ENCODE peak calls at places on chromosomes 7 and 10, in four cellular contexts. M is HCT116, H is GM12892, B is HepG2. Z is an unnamed sample.

GRCh38 chr10:80407836-80408197 is 534 bp upstream of the PRXL2A start:
- DNase-seq in M (peak), H (no peak), B (peak), Z (peak)

GRCh38 chr7:95772298-95772770 is at the start of gene DYNC1I1:
- DNase-seq in M (no peak), H (peak), B (peak), Z (peak)

GRCh38 chr7:96284838-96285237 is 37.1 kb downstream of the SLC25A13 start:
- DNase-seq in M (no peak), H (no peak), B (no peak), Z (no peak)

GRCh38 chr10:109892885-109893284 is 30.4 kb downstream of the XPNPEP1 start:
- DNase-seq in M (no peak), H (no peak), B (no peak), Z (no peak)

GRCh38 chr10:89163265-89163995 is 43.7 kb downstream of the CH25H start:
- DNase-seq in M (no peak), H (peak), B (no peak), Z (peak)

GRCh38 chr7:80039255-80039884 is 95.3 kb upstream of the GNAI1 start:
- DNase-seq in M (no peak), H (no peak), B (no peak), Z (no peak)

GRCh38 chr7:84647797-84648762 is 453.5 kb upstream of the SEMA3A start:
- DNase-seq in M (no peak), H (no peak), B (no peak), Z (no peak)

GRCh38 chr7:158252081-158252836 is 335.4 kb downstream of the PTPRN2 start:
- DNase-seq in M (no peak), H (no peak), B (no peak), Z (no peak)

GRCh38 chr7:66344166-66344565 is 139.0 kb downstream of the TPST1 start:
- DNase-seq in M (no peak), H (no peak), B (peak), Z (no peak)

GRCh38 chr7:149569025-149569725 is 71.6 kb upstream of the ZNF746 start:
- DNase-seq in M (no peak), H (no peak), B (no peak), Z (no peak)
- TF ChIP-seq POLR2AphosphoS5 in M (no peak), H (no peak), B (no peak), Z (no peak)

GRCh38 chr10:58856508-58857240 is 319.8 kb upstream of the PHYHIPL start:
- DNase-seq in M (peak), H (no peak), B (peak), Z (no peak)
- TF ChIP-seq POLR2AphosphoS5 in M (no peak), H (no peak), B (no peak), Z (no peak)

GRCh38 chr7:2607122-2607912 is 24.5 kb upstream of the TTYH3 start:
- DNase-seq in M (no peak), H (no peak), B (no peak), Z (peak)
- TF ChIP-seq POLR2AphosphoS5 in M (no peak), H (no peak), B (no peak), Z (no peak)

GRCh38 chr10:124306520-124306919 is 112.2 kb downstream of the OAT start:
- DNase-seq in M (no peak), H (no peak), B (no peak), Z (no peak)

GRCh38 chr10:124307531-124308350 is 111.0 kb downstream of the OAT start:
- DNase-seq in M (no peak), H (no peak), B (no peak), Z (no peak)

GRCh38 chr10:124308351-124308645 is 110.4 kb downstream of the OAT start:
- DNase-seq in M (no peak), H (no peak), B (no peak), Z (no peak)

GRCh38 chr10:124305984-124306383 is 112.7 kb downstream of the OAT start:
- DNase-seq in M (no peak), H (no peak), B (no peak), Z (no peak)

DNA sequence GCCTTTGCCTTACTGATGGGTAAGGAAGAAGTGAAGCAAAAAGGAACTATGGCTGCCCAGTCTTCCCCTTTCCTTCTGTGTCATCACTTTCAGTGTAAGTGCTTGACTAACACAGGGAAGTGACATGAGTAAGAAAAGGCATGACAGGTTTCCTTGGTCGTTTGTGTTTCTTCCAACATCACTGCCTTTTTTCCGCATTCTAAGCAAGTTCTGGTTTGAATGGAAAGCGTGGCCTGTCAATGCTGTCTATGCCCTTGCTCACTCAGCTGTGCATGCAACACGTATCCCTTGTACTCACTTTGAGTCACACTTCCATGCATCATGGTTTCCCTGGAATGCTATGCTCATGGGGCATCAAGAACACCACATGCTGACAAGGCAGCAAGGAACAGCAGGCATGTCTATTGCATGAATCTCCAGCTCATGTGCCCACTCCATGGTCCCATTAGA is 111.8 kb downstream of the OAT start:
- DNase-seq in M (no peak), H (no peak), B (no peak), Z (no peak)
- TF ChIP-seq POLR2AphosphoS5 in M (no peak), H (no peak), B (no peak), Z (no peak)

DNA sequence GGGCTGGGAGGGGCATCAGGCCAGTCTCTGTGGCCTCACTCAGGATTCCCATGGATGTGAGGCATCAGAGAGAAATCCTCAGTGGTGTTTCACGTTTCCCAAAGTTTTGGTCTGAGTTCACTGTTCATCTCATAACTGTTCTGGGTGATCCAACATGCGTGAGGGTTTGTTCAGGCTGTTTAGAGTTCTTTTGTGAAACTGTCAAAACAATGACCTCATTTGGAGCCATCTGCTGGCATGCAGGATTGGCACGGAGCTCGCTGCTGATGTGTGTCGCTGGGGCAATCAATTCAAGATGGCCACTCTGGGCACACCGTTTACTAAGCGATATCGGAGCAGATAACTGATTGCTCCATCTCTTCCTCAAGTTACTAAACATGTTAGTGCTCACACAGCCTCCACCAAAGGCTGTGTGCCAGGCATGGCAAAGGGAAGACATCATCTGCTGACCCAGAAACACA is 365.6 kb downstream of the WDR11 start:
- DNase-seq in M (no peak), H (no peak), B (no peak), Z (no peak)
- TF ChIP-seq POLR2AphosphoS5 in M (no peak), H (no peak), B (no peak), Z (no peak)